ENCODE peak calls at places on chromosome 10, in seven cellular contexts. W, J, R, I, Z, O and T are unnamed samples.

GRCh38 chr10:79266543-79267312 is 80.5 kb upstream of the PPIF start:
- DNase-seq in W (no peak), J (no peak), I (peak), O (peak), R (no peak), Z (no peak), T (peak)

GRCh38 chr10:132396495-132397035 is 435 bp upstream of the PWWP2B start:
- DNase-seq in R (peak), I (peak), J (peak), O (no peak), Z (peak), W (no peak), T (no peak)

GRCh38 chr10:131215776-131216175 is 95.7 kb downstream of the TCERG1L start:
- DNase-seq in W (no peak), I (no peak), J (no peak), O (no peak), R (no peak), Z (no peak), T (no peak)

GRCh38 chr10:118472415-118472814 is 123.0 kb downstream of the PRLHR start:
- DNase-seq in J (no peak), R (no peak), I (no peak), W (no peak), Z (no peak), O (no peak), T (no peak)

GRCh38 chr10:59240581-59241183 is 64.2 kb downstream of the PHYHIPL start:
- DNase-seq in Z (peak), W (no peak), R (peak), O (no peak), I (no peak), J (peak), T (no peak)

GRCh38 chr10:109784236-109784635 is 139.1 kb downstream of the XPNPEP1 start:
- DNase-seq in J (no peak), R (no peak), Z (no peak), W (no peak), O (no peak), I (no peak), T (no peak)

GRCh38 chr10:79444243-79445119 is 943 bp downstream of the ZCCHC24 start:
- DNase-seq in I (peak), O (no peak), Z (peak), W (no peak), J (peak), R (no peak), T (peak)

GRCh38 chr10:51667992-51668689 is 31.3 kb downstream of the CSTF2T start:
- DNase-seq in W (no peak), Z (no peak), R (no peak), I (no peak), O (no peak), J (peak), T (no peak)

GRCh38 chr10:32190890-32191491 is 134.8 kb upstream of the KIF5B start:
- DNase-seq in W (no peak), Z (no peak), J (no peak), O (no peak), I (no peak), R (peak), T (no peak)

GRCh38 chr10:93565421-93565820 is 1.0 kb upstream of the FFAR4 start:
- DNase-seq in I (no peak), O (no peak), J (no peak), W (no peak), R (no peak), Z (no peak), T (no peak)

GRCh38 chr10:93567277-93568104 is 1.0 kb downstream of the FFAR4 start:
- DNase-seq in W (no peak), J (no peak), R (no peak), I (no peak), Z (no peak), O (no peak), T (no peak)

GRCh38 chr10:93568105-93568390 is 1.6 kb downstream of the FFAR4 start:
- DNase-seq in R (no peak), W (no peak), Z (no peak), O (no peak), I (no peak), J (peak), T (no peak)

GRCh38 chr10:93570383-93570782 is 3.9 kb downstream of the FFAR4 start:
- DNase-seq in O (no peak), Z (no peak), I (no peak), W (no peak), J (no peak), R (no peak), T (no peak)

DNA sequence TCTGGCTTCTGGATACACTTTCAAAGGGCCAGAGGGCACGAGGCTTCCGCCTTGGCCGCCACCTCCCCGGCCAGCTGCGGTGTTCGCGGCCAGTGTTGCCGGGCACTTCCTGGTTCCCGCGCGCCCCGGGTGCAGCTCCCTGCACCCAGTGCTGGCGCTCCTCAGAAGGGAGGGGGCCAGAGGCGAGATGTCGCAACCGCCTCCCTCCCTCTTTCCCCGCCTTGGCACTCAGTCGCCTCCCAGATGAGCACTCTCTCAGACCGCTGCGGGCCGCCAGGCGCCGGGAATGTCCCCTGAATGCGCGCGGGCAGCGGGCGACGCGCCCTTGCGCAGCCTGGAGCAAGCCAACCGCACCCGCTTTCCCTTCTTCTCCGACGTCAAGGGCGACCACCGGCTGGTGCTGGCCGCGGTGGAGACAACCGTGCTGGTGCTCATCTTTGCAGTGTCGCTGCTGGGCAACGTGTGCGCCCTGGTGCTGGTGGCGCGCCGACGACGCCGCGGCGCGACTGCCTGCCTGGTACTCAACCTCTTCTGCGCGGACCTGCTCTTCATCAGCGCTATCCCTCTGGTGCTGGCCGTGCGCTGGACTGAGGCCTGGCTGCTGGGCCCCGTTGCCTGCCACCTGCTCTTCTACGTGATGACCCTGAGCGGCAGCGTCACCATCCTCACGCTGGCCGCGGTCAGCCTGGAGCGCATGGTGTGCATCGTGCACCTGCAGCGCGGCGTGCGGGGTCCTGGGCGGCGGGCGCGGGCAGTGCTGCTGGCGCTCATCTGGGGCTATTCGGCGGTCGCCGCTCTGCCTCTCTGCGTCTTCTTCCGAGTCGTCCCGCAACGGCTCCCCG is at the start of gene FFAR4:
- DNase-seq in I (no peak), W (no peak), R (no peak), J (peak), O (no peak), Z (no peak), T (no peak)
- TF ChIP-seq TAF1 in I (no peak), W (no peak), R (no peak), J (no peak), O (no peak), Z (no peak), T (no peak)

GRCh38 chr10:72483452-72483851 is 128.7 kb upstream of the DNAJB12 start:
- DNase-seq in O (no peak), I (no peak), W (no peak), Z (no peak), J (no peak), R (no peak), T (no peak)
- TF ChIP-seq POLR2AphosphoS5 in O (no peak), I (no peak), W (no peak), Z (no peak), J (no peak), R (no peak), T (no peak)

DNA sequence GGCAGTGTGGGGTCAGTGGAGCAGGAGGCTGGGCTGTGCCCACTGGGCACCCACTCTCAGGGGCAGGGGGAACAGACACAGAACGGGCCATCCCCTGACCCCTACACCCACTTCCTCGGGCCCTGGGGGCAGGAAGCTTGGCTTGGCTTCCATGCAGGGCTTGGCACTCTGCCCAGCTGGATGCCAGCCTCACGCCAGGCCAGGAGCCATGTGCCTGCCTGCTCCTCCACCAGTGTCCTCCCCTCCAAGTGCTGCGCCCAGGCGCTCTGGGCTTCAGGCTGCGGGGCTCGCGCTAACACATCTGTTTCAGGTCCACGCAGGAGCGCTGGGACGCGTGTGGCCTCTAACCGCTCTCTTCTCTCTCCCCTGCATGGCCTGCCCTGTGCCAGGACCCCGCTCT is 12.7 kb downstream of the LDB3 start:
- DNase-seq in W (no peak), I (no peak), Z (no peak), O (no peak), J (peak), R (no peak), T (no peak)
- TF ChIP-seq TAF1 in W (no peak), I (no peak), Z (no peak), O (no peak), J (no peak), R (no peak), T (no peak)

GRCh38 chr10:10804998-10805737 is 212.5 kb upstream of the CELF2 start:
- DNase-seq in R (peak), Z (no peak), O (no peak), J (no peak), W (no peak), I (no peak), T (no peak)
- TF ChIP-seq POLR2AphosphoS5 in R (no peak), Z (no peak), O (no peak), J (no peak), W (no peak), I (no peak), T (no peak)

DNA sequence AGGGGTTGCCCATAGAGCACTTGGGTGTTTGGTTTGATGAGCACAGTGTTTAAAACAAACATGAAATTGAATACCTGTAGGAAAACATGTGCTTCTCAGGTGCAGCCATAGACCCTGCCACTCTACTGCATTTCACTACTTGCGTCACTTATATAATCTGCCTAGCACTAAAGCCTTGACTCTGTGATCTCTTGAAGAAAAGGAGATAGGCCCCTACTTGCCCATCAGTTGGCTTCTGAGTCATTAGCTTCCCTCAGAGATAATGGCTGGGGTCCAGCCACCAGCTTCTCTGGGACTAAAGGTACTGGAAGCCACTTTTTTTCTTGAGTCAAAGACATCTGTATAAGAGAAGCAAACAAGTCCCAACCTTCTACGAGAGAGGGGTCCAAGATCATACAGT is 45.9 kb upstream of the BTRC start:
- DNase-seq in W (no peak), I (no peak), R (no peak), J (no peak), Z (no peak), O (no peak), T (no peak)
- TF ChIP-seq TAF1 in W (no peak), I (no peak), R (no peak), J (no peak), Z (no peak), O (no peak), T (no peak)

GRCh38 chr10:127158663-127159062 is 37.7 kb downstream of the INSYN2A start:
- DNase-seq in W (no peak), Z (no peak), O (no peak), J (no peak), I (no peak), R (no peak), T (no peak)
- TF ChIP-seq POLR2AphosphoS5 in W (no peak), Z (no peak), O (no peak), J (no peak), I (no peak), R (no peak), T (no peak)

GRCh38 chr10:42960491-42961155 is 116.2 kb upstream of the RET start:
- DNase-seq in W (no peak), I (no peak), Z (no peak), R (no peak), J (no peak), O (no peak), T (no peak)

GRCh38 chr10:42962902-42963231 is 114.0 kb upstream of the RET start:
- DNase-seq in W (no peak), R (no peak), Z (no peak), O (no peak), J (no peak), I (no peak), T (no peak)

GRCh38 chr10:42961156-42961589 is 115.7 kb upstream of the RET start:
- DNase-seq in R (no peak), I (no peak), Z (no peak), O (no peak), J (no peak), W (no peak), T (no peak)

GRCh38 chr10:42962120-42962901 is 114.6 kb upstream of the RET start:
- DNase-seq in R (no peak), O (no peak), Z (no peak), I (no peak), J (peak), W (no peak), T (no peak)

DNA sequence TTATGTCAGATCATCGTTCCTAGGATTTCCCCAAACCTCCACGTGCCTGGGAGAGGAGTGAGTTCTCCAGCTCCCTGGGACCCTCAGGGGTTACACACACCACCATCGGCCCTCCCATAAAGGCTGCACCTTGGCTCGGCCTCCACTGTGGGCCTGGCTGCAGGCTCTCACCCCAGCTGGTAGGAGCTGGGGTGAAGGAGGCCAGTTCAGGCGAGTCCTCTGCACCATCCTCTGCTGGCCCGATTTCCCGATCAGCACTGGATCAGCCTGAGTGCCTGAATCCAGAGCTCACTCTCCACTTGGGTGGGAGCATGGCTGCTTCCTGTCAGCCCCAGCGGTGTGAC is 115.1 kb upstream of the RET start:
- DNase-seq in W (no peak), J (no peak), O (no peak), Z (no peak), I (no peak), R (no peak), T (no peak)
- TF ChIP-seq TAF1 in W (no peak), J (no peak), O (no peak), Z (no peak), I (no peak), R (no peak), T (no peak)

DNA sequence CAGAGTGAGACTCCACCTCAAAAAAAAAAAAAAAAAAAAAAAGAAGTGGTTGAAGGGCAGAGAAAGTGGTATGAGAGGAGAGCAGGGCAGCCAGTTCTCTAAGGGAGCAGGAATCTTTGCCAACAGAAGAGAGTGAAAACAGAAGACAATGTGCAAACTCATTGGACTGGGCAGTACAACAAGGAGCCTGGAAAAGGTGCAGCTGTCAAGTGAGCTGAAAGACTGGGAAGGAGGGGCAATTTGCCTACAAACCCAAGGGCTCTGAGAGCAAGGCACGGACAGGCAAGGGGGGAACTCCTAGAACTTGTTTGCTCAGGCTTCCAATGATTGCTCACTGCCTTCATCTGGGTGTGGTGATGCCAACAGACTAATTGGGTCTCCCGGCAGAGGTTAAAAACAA is 9.5 kb downstream of the ACTR1A start:
- DNase-seq in J (no peak), Z (no peak), R (no peak), O (no peak), W (no peak), I (no peak), T (no peak)
- TF ChIP-seq POLR2AphosphoS5 in J (no peak), Z (no peak), R (no peak), O (no peak), W (no peak), I (no peak), T (no peak)